ENCODE peak calls at places on chromosomes 6 and 20, in four cellular contexts. V is progenitor cell of endocrine pancreas, L is DND-41, M is mammary epithelial cell. H is an unnamed sample.

GRCh38 chr6:33694401-33694931 is 17.0 kb downstream of the UQCC2 start:
- DNase-seq in V (no peak), L (no peak), M (peak; percentile 72), H (peak; percentile 75)

GRCh38 chr6:40586800-40587201 is 363 bp downstream of the LRFN2 start:
- DNase-seq in V (no peak), L (no peak), M (no peak), H (no peak)

GRCh38 chr6:113530769-113531168 is 326.4 kb upstream of the MARCKS start:
- DNase-seq in V (no peak), L (no peak), M (peak; percentile 79), H (peak; percentile 64)

GRCh38 chr6:134002821-134003220 is 49.6 kb downstream of the SLC2A12 start:
- DNase-seq in V (no peak), L (no peak), M (peak; percentile 66), H (no peak)

GRCh38 chr6:138500867-138501446 is 1.7 kb upstream of the NHSL1 start:
- DNase-seq in V (no peak), L (no peak), M (no peak), H (no peak)

GRCh38 chr6:14459315-14459714 is 341.7 kb downstream of the CD83 start:
- DNase-seq in V (no peak), L (no peak), M (no peak), H (no peak)

GRCh38 chr6:20769651-20770050 is 235.4 kb downstream of the CDKAL1 start:
- DNase-seq in V (no peak), L (no peak), M (no peak), H (no peak)

GRCh38 chr6:15981956-15982355 is 146.9 kb upstream of the MYLIP start:
- DNase-seq in V (no peak), L (no peak), M (no peak), H (no peak)

GRCh38 chr6:89410231-89411018 is 1.6 kb downstream of the RRAGD start:
- DNase-seq in V (no peak), L (no peak), M (no peak), H (no peak)

GRCh38 chr6:112041535-112041934 is 12.4 kb upstream of the CCN6 start:
- DNase-seq in V (no peak), L (no peak), M (no peak), H (no peak)

GRCh38 chr6:158686791-158687381 is 37.0 kb downstream of the SYTL3 start:
- DNase-seq in V (no peak), L (peak; percentile 12), M (no peak), H (no peak)

GRCh38 chr6:162907876-162908481 is 180.2 kb downstream of the PACRG start:
- DNase-seq in V (no peak), L (no peak), M (peak; percentile 2), H (no peak)
- TF ChIP-seq CTCF in V (peak; percentile 58), L (peak; percentile 54), M (peak; percentile 30), H (no peak)

DNA sequence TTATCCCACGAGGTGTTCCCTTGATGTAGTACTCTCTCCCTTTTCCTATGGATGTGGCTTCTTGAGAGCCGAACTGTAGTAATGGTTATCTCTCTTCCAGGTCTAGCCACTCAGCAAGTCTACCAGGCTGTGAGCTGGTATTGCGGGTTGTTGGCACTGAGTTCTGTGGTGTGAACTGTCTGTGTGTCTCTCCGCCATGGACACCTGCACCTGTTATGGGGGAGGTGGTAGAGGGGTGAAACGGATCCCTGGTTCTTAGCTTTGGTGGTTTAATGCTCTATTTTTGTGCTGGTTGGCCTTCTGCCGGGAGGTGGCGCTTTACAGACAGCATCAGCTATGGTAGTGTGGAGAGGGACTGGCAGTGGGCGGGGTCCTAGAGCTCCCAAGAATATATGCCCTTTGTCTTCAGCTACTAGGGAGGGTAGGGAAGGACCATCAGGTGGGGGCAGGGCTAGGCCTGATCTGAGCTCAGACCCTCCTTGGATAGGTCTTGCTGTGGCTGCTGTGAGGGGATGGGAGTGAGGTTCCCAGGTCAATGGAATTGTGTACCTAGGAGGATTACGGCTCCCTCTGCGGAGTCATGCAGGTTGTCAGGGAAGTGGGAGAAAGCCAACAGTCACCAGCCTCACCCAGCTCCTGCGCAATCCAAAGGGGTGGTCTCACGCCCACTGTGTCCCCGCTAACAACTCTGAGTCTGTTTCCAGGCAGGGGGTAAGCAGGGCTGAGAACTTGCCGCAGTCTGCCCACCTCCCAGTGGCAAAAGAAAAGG is 154.2 kb downstream of the CCDC170 start:
- DNase-seq in V (no peak), L (peak; percentile 39), M (peak; percentile 16), H (no peak)
- TF ChIP-seq CTCF in V (peak; percentile 43), L (peak; percentile 54), M (no peak), H (no peak)

GRCh38 chr20:2480381-2480780 is 9.8 kb upstream of the SNRPB start:
- DNase-seq in V (no peak), L (no peak), M (no peak), H (no peak)

GRCh38 chr20:2475850-2476741 is 5.5 kb upstream of the SNRPB start:
- DNase-seq in V (no peak), L (no peak), M (no peak), H (no peak)

GRCh38 chr20:2476742-2477615 is 6.4 kb upstream of the SNRPB start:
- DNase-seq in V (no peak), L (no peak), M (no peak), H (no peak)
- TF ChIP-seq CTCF in V (no peak), L (peak; percentile 56), M (no peak), H (no peak)

DNA sequence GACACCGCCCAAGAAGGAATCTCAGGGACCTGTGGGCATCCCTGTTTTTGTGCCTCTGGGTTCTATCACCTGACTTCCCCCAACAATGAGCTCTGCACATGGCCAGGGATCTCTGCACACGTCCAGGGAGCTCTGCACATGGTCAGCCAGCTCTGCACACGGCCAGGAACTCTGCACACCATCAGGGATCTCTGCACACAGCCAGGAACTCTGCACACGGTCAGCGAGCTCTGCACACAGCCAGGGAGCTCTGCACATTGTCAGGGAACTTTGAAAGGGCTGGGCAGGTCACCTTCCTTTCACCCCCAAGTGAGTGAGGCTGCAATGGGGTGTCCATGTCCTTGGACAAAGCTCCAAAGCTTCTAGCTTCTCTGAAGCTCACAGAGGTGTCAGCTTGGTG is 5.2 kb upstream of the SLCO4A1 start:
- DNase-seq in V (no peak), L (no peak), M (no peak), H (no peak)
- TF ChIP-seq CTCF in V (no peak), L (no peak), M (no peak), H (no peak)

GRCh38 chr6:36139431-36139830 is 9.1 kb downstream of the MAPK13 start:
- DNase-seq in V (no peak), L (peak; percentile 39), M (no peak), H (no peak)
- TF ChIP-seq CTCF in V (peak; percentile 41), L (peak; percentile 46), M (no peak), H (no peak)